ENCODE peak calls at places on chromosome 20, in nine cellular contexts. H is effector CD4-positive, alpha-beta T cell; K is fibroblast of the aortic adventitia; A is activated CD4-positive, alpha-beta T cell treated with anti-CD3 and anti-CD28 coated beads, Interleukin-2, amount 50 U/mL, for 1 hour; U is GM20000; I is Daoy; F is NCI-H2171 treated with DMSO at 0.1 percent for 48 hours; Z is NCI-H2227 treated with DMSO at 0.1 percent for 48 hours; E is sigmoid colon. P is an unnamed sample.

GRCh38 chr20:24873015-24873620 is 76.0 kb upstream of the CST7 start:
- DNase-seq in F (peak), H (no peak), E (peak), U (no peak), A (no peak), I (no peak), Z (no peak), K (no peak), P (peak)

GRCh38 chr20:20482453-20482852 is 114.5 kb downstream of the INSM1 start:
- DNase-seq in A (no peak), F (no peak), I (no peak), H (no peak), U (no peak), Z (no peak), E (no peak), K (no peak), P (no peak)

GRCh38 chr20:35191419-35191818 is 19.5 kb downstream of the PROCR start:
- DNase-seq in A (no peak), K (no peak), E (no peak), F (no peak), Z (peak), U (no peak), I (no peak), H (no peak), P (no peak)

GRCh38 chr20:19889011-19889953 is 127.9 kb upstream of the NAA20 start:
- DNase-seq in Z (peak), E (peak), K (peak), F (no peak), A (no peak), I (peak), H (no peak), U (no peak), P (peak)

GRCh38 chr20:23050847-23051627 is 1.6 kb upstream of the THBD start:
- DNase-seq in F (no peak), I (peak), K (peak), E (peak), H (no peak), Z (no peak), U (no peak), A (no peak), P (peak)

GRCh38 chr20:50561379-50562078 is 51.3 kb downstream of the PTPN1 start:
- DNase-seq in H (no peak), Z (peak), F (no peak), K (peak), I (peak), A (peak), U (no peak), E (peak), P (peak)

GRCh38 chr20:9147553-9148024 is 78.7 kb downstream of the PLCB4 start:
- DNase-seq in U (no peak), I (peak), E (no peak), K (peak), F (no peak), A (no peak), H (no peak), Z (no peak), P (no peak)

GRCh38 chr20:17849901-17850673 is 118.5 kb downstream of the SNX5 start:
- DNase-seq in E (peak), Z (no peak), A (no peak), F (peak), U (no peak), I (peak), H (no peak), K (peak), P (no peak)

P was measured in left kidney.